ENCODE peak calls at places on chromosome 11, in six cellular contexts. N is A549, X is endothelial cell of umbilical vein, D is GM12878, Y is K562, T is HepG2. K is an unnamed sample.

GRCh38 chr11:101127348-101127698 is 2.3 kb downstream of the PGR start:
- DNase-seq in T (no peak), N (no peak), Y (peak; percentile 34), D (no peak), X (no peak), K (no peak)

GRCh38 chr11:134947556-134947955 is 535.5 kb upstream of the B3GAT1 start:
- DNase-seq in X (no peak), T (no peak), N (no peak), D (no peak), Y (no peak), K (no peak)

GRCh38 chr11:28072321-28072720 is 35.6 kb downstream of the KIF18A start:
- DNase-seq in N (no peak), X (peak; percentile 58), D (no peak), T (no peak), Y (no peak), K (no peak)

GRCh38 chr11:3000032-3000961 is 8.2 kb upstream of the NAP1L4 start:
- DNase-seq in D (no peak), X (peak; percentile 55), T (no peak), N (no peak), Y (no peak), K (no peak)

GRCh38 chr11:47268448-47269001 is 1.4 kb upstream of the MADD start:
- DNase-seq in X (no peak), Y (no peak), D (no peak), N (no peak), T (no peak), K (no peak)

GRCh38 chr11:43942651-43943356 is 367 bp downstream of the C11orf96 start:
- DNase-seq in X (peak; percentile 59), Y (peak; percentile 44), T (no peak), N (peak; percentile 28), D (no peak), K (peak; percentile 55)

GRCh38 chr11:66936326-66936725 is 21.9 kb downstream of the PC start:
- DNase-seq in T (peak; percentile 50), N (no peak), D (no peak), Y (no peak), X (no peak), K (peak; percentile 37)

GRCh38 chr11:114977596-114977995 is 299.3 kb downstream of the NXPE2 start:
- DNase-seq in X (no peak), N (no peak), D (no peak), T (no peak), Y (no peak), K (no peak)

GRCh38 chr11:75229466-75229865 is 11.1 kb upstream of the TPBGL start:
- DNase-seq in N (no peak), X (no peak), Y (no peak), D (no peak), T (no peak), K (no peak)

GRCh38 chr11:86575208-86575855 is 97.1 kb downstream of the ME3 start:
- DNase-seq in T (no peak), D (no peak), X (no peak), Y (no peak), N (no peak), K (no peak)

GRCh38 chr11:67396587-67397398 is 4.9 kb downstream of the PPP1CA start:
- DNase-seq in T (no peak), N (no peak), X (no peak), D (no peak), Y (no peak), K (peak; percentile 51)

GRCh38 chr11:93498099-93499040 is 44.8 kb downstream of the SMCO4 start:
- DNase-seq in D (no peak), Y (no peak), X (no peak), N (peak; percentile 6), T (no peak), K (no peak)

GRCh38 chr11:124946735-124947141 is 7.3 kb upstream of the CCDC15 start:
- DNase-seq in N (no peak), T (no peak), X (no peak), D (no peak), Y (no peak), K (no peak)

GRCh38 chr11:122523841-122524531 is 131.5 kb upstream of the UBASH3B start:
- DNase-seq in N (no peak), Y (no peak), D (no peak), T (no peak), X (no peak), K (peak; percentile 18)

GRCh38 chr11:29161216-29161615 is 855.6 kb downstream of the KCNA4 start:
- DNase-seq in Y (no peak), T (no peak), N (no peak), X (peak; percentile 58), D (no peak), K (no peak)

GRCh38 chr11:40118780-40119179 is 1340.7 kb downstream of the LRRC4C start:
- DNase-seq in N (no peak), Y (no peak), T (no peak), D (no peak), X (no peak), K (no peak)

GRCh38 chr11:119356349-119357031 is 10.0 kb upstream of the MFRP start:
- DNase-seq in X (peak; percentile 67), Y (peak; percentile 90), D (no peak), T (no peak), N (peak; percentile 90), K (peak; percentile 82)

DNA sequence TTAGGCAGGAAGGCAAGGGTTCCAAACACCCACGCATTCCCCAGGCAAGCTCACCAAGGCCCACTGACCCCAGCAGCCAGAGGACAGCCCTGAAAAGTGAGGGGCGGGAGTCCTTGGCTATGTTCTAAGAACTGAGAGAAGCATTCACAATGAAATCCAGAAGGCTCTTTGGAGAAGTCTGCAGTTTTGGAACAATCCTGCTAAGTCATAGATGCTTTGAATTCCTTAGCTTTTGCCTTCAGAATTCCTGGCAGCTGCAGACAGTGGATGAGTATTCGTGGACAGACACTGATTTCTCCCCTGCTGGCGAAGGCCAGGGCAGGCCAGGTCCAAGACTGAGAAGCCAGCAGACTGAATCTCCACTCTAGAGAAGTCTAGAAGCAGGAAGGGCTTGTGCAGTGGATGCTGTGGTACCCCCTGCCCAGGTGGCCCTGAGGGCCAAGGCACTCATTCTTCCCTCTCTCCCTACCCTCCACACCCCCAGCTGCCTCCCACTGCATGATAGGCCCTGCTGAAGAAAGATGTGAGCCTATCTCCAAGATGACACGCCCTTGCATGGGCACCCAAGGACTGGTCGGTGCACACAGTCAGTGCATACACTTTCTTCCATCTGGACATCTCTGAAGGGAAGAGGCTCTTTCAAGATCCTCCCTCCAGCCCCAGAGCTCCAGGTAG is 133.2 kb upstream of the TEAD1 start:
- DNase-seq in T (no peak), X (no peak), D (no peak), Y (no peak), N (peak; percentile 41), K (no peak)
- TF ChIP-seq MYC in T (no peak), X (no peak), D (no peak), Y (no peak), N (no peak), K (no peak)

GRCh38 chr11:128289048-128289447 is 298.3 kb downstream of the ETS1 start:
- DNase-seq in X (no peak), T (no peak), N (no peak), D (peak; percentile 55), Y (no peak), K (no peak)

GRCh38 chr11:128291043-128291442 is 296.3 kb downstream of the ETS1 start:
- DNase-seq in N (no peak), X (no peak), D (no peak), Y (no peak), T (no peak), K (no peak)

GRCh38 chr11:128291835-128292234 is 295.5 kb downstream of the ETS1 start:
- DNase-seq in T (no peak), Y (no peak), D (no peak), N (no peak), X (no peak), K (no peak)

GRCh38 chr11:128288368-128288767 is 299.0 kb downstream of the ETS1 start:
- DNase-seq in D (no peak), N (no peak), X (no peak), Y (no peak), T (no peak), K (peak; percentile 9)

GRCh38 chr11:128290106-128290840 is 297.1 kb downstream of the ETS1 start:
- DNase-seq in D (peak; percentile 80), X (peak; percentile 77), N (peak; percentile 55), T (peak; percentile 21), Y (peak; percentile 35), K (peak; percentile 81)
- H3K4me3 ChIP-seq in D (peak overlapping the region; percentile 53), X (no peak overlapping the region), N (no peak overlapping the region), T (no peak overlapping the region), Y (no peak overlapping the region), K (no peak overlapping the region)

DNA sequence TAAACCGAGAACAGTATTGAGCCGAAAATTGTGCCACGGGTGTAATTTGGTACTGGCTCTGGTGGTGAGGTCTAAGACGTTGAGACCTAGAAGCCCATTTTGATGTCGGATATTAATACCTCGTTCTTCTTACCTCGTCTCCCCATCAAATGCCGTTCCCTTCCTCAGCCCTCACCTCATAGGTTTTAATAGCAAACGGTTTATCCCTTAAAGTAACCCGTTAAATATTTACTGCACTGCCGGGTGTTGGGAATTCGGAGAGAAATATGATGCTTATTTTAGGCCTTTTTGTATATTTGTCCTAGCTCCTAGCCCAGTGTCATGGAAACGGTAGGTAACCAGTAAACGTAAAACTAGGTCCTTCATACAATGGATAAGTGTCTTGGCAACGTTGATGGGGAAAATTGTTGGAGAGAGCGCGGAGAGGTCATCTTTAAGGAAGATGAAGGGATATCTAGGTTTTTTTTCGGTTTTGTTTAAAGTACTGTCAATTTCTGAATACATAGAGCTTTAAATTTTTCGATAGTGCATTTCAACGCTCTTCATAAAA is 954 bp downstream of the C11orf58 start:
- DNase-seq in N (peak; percentile 25), Y (no peak), D (no peak), T (no peak), X (peak; percentile 44), K (peak; percentile 13)
- TF ChIP-seq POLR2A in N (no peak), Y (no peak), D (no peak), T (no peak), X (no peak), K (no peak)

GRCh38 chr11:117876341-117877119 is at the start of gene FXYD6:
- DNase-seq in T (no peak), X (no peak), N (no peak), Y (no peak), D (no peak), K (no peak)
- TF ChIP-seq MYC in T (no peak), X (no peak), N (no peak), Y (no peak), D (no peak), K (no peak)

GRCh38 chr11:1889527-1889930 is 2.2 kb downstream of the PRR33 start:
- DNase-seq in X (no peak), N (no peak), Y (no peak), T (no peak), D (no peak), K (no peak)

GRCh38 chr11:1888347-1888753 is 3.3 kb downstream of the PRR33 start:
- DNase-seq in X (no peak), D (no peak), N (no peak), Y (no peak), T (no peak), K (no peak)

GRCh38 chr11:1888811-1889526 is 2.7 kb downstream of the PRR33 start:
- DNase-seq in Y (no peak), T (no peak), N (no peak), X (no peak), D (no peak), K (peak; percentile 96)

GRCh38 chr11:1889941-1890855 is 1.5 kb downstream of the PRR33 start:
- DNase-seq in X (no peak), D (no peak), T (no peak), N (no peak), Y (peak; percentile 9), K (peak; percentile 80)

GRCh38 chr11:1887451-1888346 is 4.0 kb downstream of the PRR33 start:
- DNase-seq in T (no peak), N (no peak), X (no peak), Y (no peak), D (no peak), K (peak; percentile 47)
- H3K4me3 ChIP-seq in T (no peak overlapping the region), N (no peak overlapping the region), X (no peak overlapping the region), Y (no peak overlapping the region), D (no peak overlapping the region), K (no peak overlapping the region)